ENCODE peak calls at places on chromosomes 4 and X, in four cellular contexts. R, Y, C and X are unnamed samples.

GRCh38 chrX:24063488-24063887 is 8.7 kb downstream of the EIF2S3 start:
- DNase-seq in Y (no peak), R (no peak), C (no peak), X (no peak)

GRCh38 chrX:3227526-3227925 is 118.9 kb downstream of the MXRA5 start:
- DNase-seq in R (no peak), C (no peak), Y (no peak), X (no peak)

GRCh38 chrX:154460326-154460725 is 2.2 kb downstream of the PLXNA3 start:
- DNase-seq in C (no peak), Y (no peak), R (no peak), X (no peak)

GRCh38 chrX:68632491-68632890 is 15.0 kb upstream of the STARD8 start:
- DNase-seq in R (no peak), Y (no peak), C (no peak), X (no peak)

GRCh38 chr4:52234539-52235174 is 183.6 kb downstream of the SPATA18 start:
- DNase-seq in R (no peak), Y (no peak), C (peak; percentile 58), X (peak; percentile 3)

GRCh38 chr4:40687676-40688389 is 58.2 kb upstream of the RBM47 start:
- DNase-seq in R (no peak), Y (no peak), C (no peak), X (peak; percentile 77)

GRCh38 chr4:145170209-145170608 is 10.2 kb downstream of the OTUD4 start:
- DNase-seq in C (peak; percentile 23), Y (no peak), R (no peak), X (no peak)

GRCh38 chrX:10685923-10686595 is 65.7 kb upstream of the MID1 start:
- DNase-seq in R (no peak), C (no peak), Y (no peak), X (no peak)

GRCh38 chr4:24240655-24241054 is 343.7 kb downstream of the DHX15 start:
- DNase-seq in C (peak; percentile 13), Y (no peak), R (no peak), X (no peak)

GRCh38 chr4:94488667-94489066 is 36.9 kb downstream of the PDLIM5 start:
- DNase-seq in Y (no peak), R (no peak), C (no peak), X (peak; percentile 69)